ENCODE peak calls at places on chromosome 7, in nine cellular contexts. S is brain microvascular endothelial cell; O is CD4-positive, alpha-beta memory T cell; Q is iris pigment epithelial cell; I is esophagus squamous epithelium; U is caudate nucleus; J is GM12891; E is AG04450; D is NCI-H446. X is an unnamed sample.

GRCh38 chr7:111413796-111414195 is 148.5 kb downstream of the IMMP2L start:
- DNase-seq in E (no peak), U (no peak), J (no peak), O (no peak), S (no peak), I (no peak), D (no peak), Q (no peak), X (no peak)

GRCh38 chr7:35450456-35450855 is 196.6 kb upstream of the TBX20 start:
- DNase-seq in Q (no peak), J (no peak), I (no peak), E (no peak), U (no peak), S (no peak), O (no peak), D (no peak), X (no peak)

GRCh38 chr7:29609162-29610030 is 45.8 kb downstream of the PRR15 start:
- DNase-seq in U (peak), I (no peak), E (no peak), D (no peak), O (no peak), J (no peak), Q (peak), S (no peak), X (no peak)

GRCh38 chr7:130333832-130334231 is 10.8 kb upstream of the CPA5 start:
- DNase-seq in S (no peak), I (no peak), U (no peak), Q (no peak), J (no peak), E (no peak), D (no peak), O (no peak), X (no peak)

GRCh38 chr7:24898691-24899090 is 81.3 kb downstream of the OSBPL3 start:
- DNase-seq in E (no peak), J (peak), S (peak), I (no peak), U (no peak), O (no peak), D (no peak), Q (peak), X (no peak)

GRCh38 chr7:131787101-131787500 is 230.7 kb upstream of the PODXL start:
- DNase-seq in Q (no peak), S (no peak), O (no peak), J (no peak), E (no peak), I (no peak), U (no peak), D (no peak), X (no peak)

GRCh38 chr7:68865351-68865885 is 732.9 kb upstream of the AUTS2 start:
- DNase-seq in O (no peak), S (no peak), U (no peak), D (no peak), E (no peak), I (no peak), Q (no peak), J (no peak), X (no peak)

GRCh38 chr7:140044251-140044650 is 18.5 kb downstream of the PARP12 start:
- DNase-seq in E (no peak), U (no peak), I (no peak), D (no peak), Q (no peak), J (no peak), O (no peak), S (no peak), X (no peak)

GRCh38 chr7:47255441-47255840 is 326.5 kb downstream of the TNS3 start:
- DNase-seq in I (no peak), E (no peak), O (no peak), J (no peak), U (no peak), Q (no peak), D (no peak), S (no peak), X (no peak)

GRCh38 chr7:132742152-132742551 is 165.9 kb upstream of the PLXNA4 start:
- DNase-seq in J (no peak), E (peak), S (peak), U (no peak), Q (peak), D (no peak), I (no peak), O (no peak), X (no peak)

GRCh38 chr7:151715661-151716338 is 161.1 kb downstream of the PRKAG2 start:
- DNase-seq in U (no peak), Q (no peak), J (no peak), D (no peak), S (no peak), I (no peak), O (no peak), E (no peak), X (no peak)

GRCh38 chr7:84191261-84191660 is 3.3 kb downstream of the SEMA3A start:
- DNase-seq in O (no peak), Q (no peak), U (no peak), S (no peak), J (no peak), I (no peak), E (no peak), D (no peak), X (no peak)

GRCh38 chr7:150732786-150733733 is 4.2 kb upstream of the GIMAP5 start:
- DNase-seq in I (no peak), O (no peak), U (no peak), J (no peak), E (no peak), D (no peak), Q (no peak), S (no peak), X (no peak)

GRCh38 chr7:2006231-2006771 is 226.4 kb downstream of the MAD1L1 start:
- DNase-seq in S (no peak), I (no peak), D (no peak), O (no peak), U (no peak), J (no peak), E (no peak), Q (no peak), X (no peak)

GRCh38 chr7:19776981-19777380 is 3.6 kb upstream of the TMEM196 start:
- DNase-seq in J (no peak), E (no peak), S (no peak), D (no peak), I (no peak), Q (no peak), O (no peak), U (no peak), X (no peak)

GRCh38 chr7:142194201-142194600 is 63.7 kb downstream of the PRSS58 start:
- DNase-seq in U (no peak), J (no peak), Q (no peak), D (no peak), O (no peak), S (no peak), E (no peak), I (no peak), X (no peak)

GRCh38 chr7:50393547-50394252 is 56.5 kb downstream of the FIGNL1 start:
- DNase-seq in I (no peak), D (no peak), O (peak), Q (no peak), E (no peak), J (no peak), S (no peak), U (no peak), X (no peak)

GRCh38 chr7:33904680-33905388 is 505 bp upstream of the BMPER start:
- DNase-seq in D (no peak), S (no peak), O (no peak), J (peak), I (no peak), Q (peak), U (peak), E (no peak), X (no peak)

GRCh38 chr7:55296070-55296469 is 69.1 kb upstream of the LANCL2 start:
- DNase-seq in S (no peak), Q (no peak), J (no peak), E (no peak), I (no peak), O (no peak), D (no peak), U (no peak), X (no peak)

GRCh38 chr7:929311-929711 is 25.2 kb downstream of the ADAP1 start:
- DNase-seq in D (no peak), J (no peak), O (no peak), I (no peak), E (no peak), Q (no peak), U (no peak), S (no peak), X (no peak)

GRCh38 chr7:128165927-128166420 is 75.1 kb upstream of the LEP start:
- DNase-seq in S (no peak), J (no peak), O (no peak), E (no peak), D (no peak), Q (no peak), U (no peak), I (no peak), X (no peak)

X was measured in GM19239.